ENCODE peak calls at places on chromosomes 5 and 9, in four cellular contexts. One of them, this sample, is unnamed.

GRCh38 chr5:34583167-34583566 is 73.0 kb upstream of the RAI14 start:
- DNase-seq in K562: no peak
- DNase-seq in IMR-90: no peak
- DNase-seq in A549: no peak
- DNase-seq in this sample: no peak

GRCh38 chr5:59193616-59194319 is 610.9 kb downstream of the RAB3C start:
- DNase-seq in A549: peak
- DNase-seq in IMR-90: peak
- DNase-seq in K562: no peak
- DNase-seq in this sample: no peak

GRCh38 chr9:935348-935965 is 41.0 kb upstream of the DMRT3 start:
- DNase-seq in K562: no peak
- DNase-seq in A549: no peak
- DNase-seq in IMR-90: peak
- DNase-seq in this sample: no peak

GRCh38 chr5:157130933-157131332 is 11.7 kb downstream of the MED7 start:
- DNase-seq in K562: no peak
- DNase-seq in A549: peak
- DNase-seq in IMR-90: peak
- DNase-seq in this sample: no peak

GRCh38 chr5:172642046-172642409 is 965 bp downstream of the NEURL1B start:
- DNase-seq in K562: no peak
- DNase-seq in A549: no peak
- DNase-seq in IMR-90: peak
- DNase-seq in this sample: no peak

GRCh38 chr9:135764731-135765130 is 62.7 kb downstream of the KCNT1 start:
- DNase-seq in K562: no peak
- DNase-seq in IMR-90: no peak
- DNase-seq in A549: no peak
- DNase-seq in this sample: no peak

GRCh38 chr5:58439094-58439644 is 20.7 kb downstream of the PLK2 start:
- DNase-seq in IMR-90: no peak
- DNase-seq in A549: no peak
- DNase-seq in K562: no peak
- DNase-seq in this sample: no peak

GRCh38 chr5:36442352-36442751 is 140.7 kb upstream of the RANBP3L start:
- DNase-seq in K562: peak
- DNase-seq in A549: peak
- DNase-seq in IMR-90: no peak
- DNase-seq in this sample: no peak

GRCh38 chr9:3526903-3527652 is 1.3 kb upstream of the RFX3 start:
- DNase-seq in IMR-90: peak
- DNase-seq in A549: peak
- DNase-seq in K562: no peak
- DNase-seq in this sample: no peak

DNA sequence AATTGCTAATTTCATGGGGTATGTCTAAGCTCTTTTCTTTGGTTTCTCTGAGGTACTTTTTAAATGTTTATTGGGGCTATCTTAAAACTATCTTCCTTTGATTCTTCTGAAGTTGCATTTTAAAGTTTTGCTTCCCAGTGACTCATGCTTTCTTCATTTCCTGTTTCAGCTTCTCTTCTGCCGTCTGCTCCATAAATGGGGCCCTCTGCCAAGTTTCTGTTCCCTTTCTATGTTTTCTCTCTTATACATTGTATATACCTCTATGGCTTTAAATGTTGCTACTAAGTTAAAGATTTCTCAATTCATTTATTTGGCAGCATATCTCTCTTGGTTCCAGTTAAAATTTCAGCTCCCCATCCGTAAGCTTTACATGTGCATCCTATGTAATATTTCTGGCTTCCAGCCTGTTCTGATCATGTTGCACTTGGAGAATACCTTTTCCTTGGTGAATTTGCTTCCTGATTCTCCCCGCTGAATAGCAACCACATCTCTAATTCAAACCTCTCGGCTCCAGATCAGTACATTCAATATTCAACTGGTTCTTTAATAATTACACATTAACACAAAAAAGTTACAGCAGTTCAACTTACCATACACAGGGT is 125.3 kb downstream of the ST8SIA4 start:
- DNase-seq in A549: peak
- DNase-seq in K562: no peak
- DNase-seq in IMR-90: peak
- DNase-seq in this sample: peak
- TF ChIP-seq ELK1 in A549: no peak
- TF ChIP-seq ELK1 in K562: no peak
- TF ChIP-seq ELK1 in IMR-90: no peak
- TF ChIP-seq ELK1 in this sample: no peak

DNA sequence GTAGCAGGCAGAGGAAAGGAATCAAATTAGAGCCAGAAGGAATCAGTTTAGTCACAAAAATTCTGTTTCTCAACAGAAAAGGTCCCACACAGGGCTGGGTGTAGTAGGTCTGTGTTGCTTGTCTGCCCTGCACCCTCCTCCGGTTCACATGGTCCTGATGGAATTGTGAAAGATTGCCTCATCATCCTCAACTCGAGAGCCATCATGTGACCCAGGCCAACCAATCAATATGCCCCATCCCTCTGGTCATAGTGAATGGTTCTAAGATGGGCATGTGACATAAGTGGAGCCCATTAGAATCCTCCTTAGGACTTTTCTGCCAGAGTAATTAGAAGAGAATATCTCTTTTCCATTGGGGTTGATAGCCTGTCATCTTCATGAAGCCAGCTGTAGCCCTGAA is 56.6 kb upstream of the RAD23B start:
- DNase-seq in A549: peak
- DNase-seq in K562: peak
- DNase-seq in IMR-90: no peak
- DNase-seq in this sample: no peak
- TF ChIP-seq BHLHE40 in A549: no peak
- TF ChIP-seq BHLHE40 in K562: no peak
- TF ChIP-seq BHLHE40 in IMR-90: no peak
- TF ChIP-seq BHLHE40 in this sample: no peak

GRCh38 chr5:152237531-152237930 is 167.5 kb downstream of the NMUR2 start:
- DNase-seq in IMR-90: no peak
- DNase-seq in A549: no peak
- DNase-seq in K562: no peak
- DNase-seq in this sample: no peak
- TF ChIP-seq ELK1 in IMR-90: no peak
- TF ChIP-seq ELK1 in A549: no peak
- TF ChIP-seq ELK1 in K562: no peak
- TF ChIP-seq ELK1 in this sample: no peak

DNA sequence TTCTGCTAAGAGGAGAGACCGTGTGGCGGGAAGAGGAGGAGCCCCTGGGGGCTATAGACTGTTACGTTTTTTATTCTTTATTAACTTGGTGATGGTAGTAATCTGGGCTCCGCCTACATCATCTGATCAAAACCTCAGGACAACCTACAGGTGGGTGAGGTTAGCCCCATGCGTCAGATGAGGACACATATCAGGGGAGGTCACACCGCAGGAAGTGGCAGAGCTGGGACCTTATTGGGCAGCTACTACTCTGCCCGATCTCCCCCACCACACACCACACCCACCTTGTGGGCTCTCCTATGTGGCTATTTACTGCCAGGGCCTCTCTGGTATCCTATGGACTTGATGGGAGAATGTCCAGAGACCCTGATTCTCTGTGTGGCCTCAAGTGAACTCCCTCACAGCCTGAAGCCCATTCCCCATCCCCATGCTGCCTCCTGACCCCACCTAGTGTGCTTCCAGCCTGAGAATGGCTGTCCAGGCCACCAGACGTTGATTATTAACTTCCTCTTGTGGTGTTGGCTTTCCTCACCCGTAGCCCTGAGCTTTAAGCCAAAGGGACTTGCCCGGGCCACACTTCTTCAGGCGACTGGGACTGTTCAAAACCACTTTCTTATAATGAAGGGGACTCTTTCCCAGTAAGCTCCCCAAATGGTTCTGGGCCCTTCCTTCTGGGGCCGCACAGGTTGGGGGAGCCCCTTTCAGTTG is 8.2 kb downstream of the UNC5A start:
- DNase-seq in K562: no peak
- DNase-seq in IMR-90: no peak
- DNase-seq in A549: peak
- DNase-seq in this sample: peak
- TF ChIP-seq BHLHE40 in K562: no peak
- TF ChIP-seq BHLHE40 in IMR-90: no peak
- TF ChIP-seq BHLHE40 in A549: no peak
- TF ChIP-seq BHLHE40 in this sample: no peak

GRCh38 chr5:166436857-166437256 is 1854.6 kb upstream of the WWC1 start:
- DNase-seq in K562: no peak
- DNase-seq in A549: no peak
- DNase-seq in IMR-90: no peak
- DNase-seq in this sample: no peak
- TF ChIP-seq ELK1 in K562: no peak
- TF ChIP-seq ELK1 in A549: no peak
- TF ChIP-seq ELK1 in IMR-90: no peak
- TF ChIP-seq ELK1 in this sample: no peak